ENCODE peak calls at places on chromosomes 3 and 15, in five cellular contexts. H, V, B, Q and P are unnamed samples.

GRCh38 chr3:134754768-134755559 is 40.1 kb upstream of the EPHB1 start:
- DNase-seq in V (no peak), Q (peak), H (peak), B (peak), P (peak)

GRCh38 chr15:67134577-67135492 is 69.4 kb downstream of the SMAD3 start:
- DNase-seq in B (no peak), Q (no peak), V (no peak), H (no peak), P (no peak)

GRCh38 chr15:63436872-63437375 is 55.3 kb upstream of the CA12 start:
- DNase-seq in H (peak), V (no peak), Q (peak), B (peak), P (peak)

GRCh38 chr3:108293858-108294257 is 2.5 kb upstream of the HHLA2 start:
- DNase-seq in H (no peak), Q (no peak), B (no peak), V (no peak), P (no peak)

GRCh38 chr3:59052803-59053411 is 3.1 kb upstream of the CFAP20DC start:
- DNase-seq in V (no peak), B (peak), Q (no peak), H (no peak), P (peak)

GRCh38 chr3:13708301-13708700 is 159.4 kb downstream of the FBLN2 start:
- DNase-seq in H (no peak), V (no peak), Q (no peak), B (no peak), P (no peak)

GRCh38 chr3:114217266-114217665 is 20.1 kb downstream of the ZNF80 start:
- DNase-seq in B (no peak), Q (no peak), V (no peak), H (no peak), P (no peak)

GRCh38 chr15:101172421-101173097 is 79.3 kb downstream of the CHSY1 start:
- DNase-seq in B (no peak), V (no peak), Q (no peak), H (no peak), P (peak)

GRCh38 chr15:81092559-81092902 is 41.5 kb upstream of the CFAP161 start:
- DNase-seq in V (no peak), H (peak), B (no peak), Q (peak), P (no peak)

GRCh38 chr3:183428140-183429023 is at the start of gene MCF2L2:
- DNase-seq in B (peak), H (peak), Q (peak), V (no peak), P (peak)

GRCh38 chr15:83784975-83785374 is 131.1 kb downstream of the ADAMTSL3 start:
- DNase-seq in V (no peak), B (no peak), H (no peak), Q (no peak), P (peak)

GRCh38 chr3:44184319-44184953 is 57.2 kb upstream of the TOPAZ1 start:
- DNase-seq in Q (no peak), V (no peak), H (no peak), B (peak), P (no peak)

GRCh38 chr3:52121459-52121795 is 32.8 kb downstream of the POC1A start:
- DNase-seq in Q (peak), B (no peak), H (no peak), V (no peak), P (no peak)

GRCh38 chr3:49311283-49311682 is 28.6 kb downstream of the USP4 start:
- DNase-seq in B (peak), V (no peak), Q (no peak), H (no peak), P (no peak)

GRCh38 chr3:117557469-117557868 is 847.9 kb downstream of the TUSC7 start:
- DNase-seq in V (no peak), H (no peak), B (no peak), Q (no peak), P (no peak)

GRCh38 chr3:46851364-46852328 is 11.6 kb downstream of the MYL3 start:
- DNase-seq in Q (no peak), V (no peak), B (no peak), H (no peak), P (no peak)

GRCh38 chr15:64356443-64357040 is 569 bp upstream of the CSNK1G1 start:
- DNase-seq in V (no peak), Q (no peak), H (peak), B (no peak), P (no peak)

GRCh38 chr3:39208463-39209055 is 16.2 kb upstream of the XIRP1 start:
- DNase-seq in Q (peak), B (peak), V (no peak), H (peak), P (peak)

GRCh38 chr15:79970921-79971434 is at the start of gene BCL2A1:
- DNase-seq in V (peak), Q (no peak), B (no peak), H (peak), P (peak)

GRCh38 chr15:69082041-69082502 is 67.6 kb downstream of the NOX5 start:
- DNase-seq in H (peak), V (no peak), B (no peak), Q (no peak), P (peak)

GRCh38 chr3:54531741-54532140 is 396.1 kb downstream of the LRTM1 start:
- DNase-seq in B (no peak), V (no peak), H (no peak), Q (no peak), P (no peak)

GRCh38 chr15:65981837-65982696 is 112.8 kb downstream of the RAB11A start:
- DNase-seq in B (peak), V (no peak), Q (no peak), H (no peak), P (no peak)

GRCh38 chr3:69309810-69310209 is 76.1 kb downstream of the FRMD4B start:
- DNase-seq in V (no peak), B (peak), Q (no peak), H (peak), P (peak)

GRCh38 chr15:64282701-64283100 is 73.3 kb downstream of the CSNK1G1 start:
- DNase-seq in V (no peak), H (peak), Q (no peak), B (no peak), P (no peak)

GRCh38 chr3:97932387-97932801 is 39.8 kb downstream of the RIOX2 start:
- DNase-seq in H (peak), Q (peak), B (no peak), V (no peak), P (peak)

DNA sequence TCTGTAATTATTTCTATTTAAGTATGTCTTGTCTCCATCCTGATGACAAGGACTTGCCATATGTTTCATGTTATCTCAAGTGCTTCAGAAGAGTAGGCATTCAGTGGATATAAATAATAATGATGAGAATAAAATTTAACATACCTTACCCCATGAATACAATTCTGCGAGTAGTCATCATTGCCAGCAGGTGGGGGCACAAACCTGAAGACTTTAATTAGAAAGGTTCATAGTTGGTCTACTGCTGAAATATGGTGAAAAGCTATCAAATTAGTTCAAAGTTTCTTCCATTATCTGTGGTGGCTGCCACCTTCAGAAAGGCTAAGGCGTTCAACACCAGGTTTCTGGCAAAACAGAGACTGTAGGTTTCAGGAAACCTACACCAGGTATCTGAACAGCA is 100.9 kb downstream of the P3H2 start:
- DNase-seq in V (no peak), H (no peak), Q (no peak), B (no peak), P (no peak)
- TF ChIP-seq CTCF in V (no peak), H (no peak), Q (no peak), B (no peak), P (no peak)

GRCh38 chr3:73043414-73043813 is 18.0 kb upstream of the EBLN2 start:
- DNase-seq in Q (no peak), B (no peak), H (no peak), V (no peak), P (no peak)

GRCh38 chr3:73046195-73046594 is 15.3 kb upstream of the EBLN2 start:
- DNase-seq in Q (no peak), V (no peak), H (no peak), B (peak), P (no peak)

GRCh38 chr3:73052857-73053256 is 8.6 kb upstream of the EBLN2 start:
- DNase-seq in H (no peak), Q (no peak), V (no peak), B (no peak), P (no peak)

GRCh38 chr3:73045391-73045790 is 16.1 kb upstream of the EBLN2 start:
- DNase-seq in B (no peak), Q (no peak), V (no peak), H (no peak), P (peak)

GRCh38 chr3:73049319-73049718 is 12.1 kb upstream of the EBLN2 start:
- DNase-seq in B (no peak), Q (no peak), H (no peak), V (no peak), P (no peak)
- TF ChIP-seq CTCF in B (no peak), Q (no peak), H (no peak), V (no peak), P (no peak)

DNA sequence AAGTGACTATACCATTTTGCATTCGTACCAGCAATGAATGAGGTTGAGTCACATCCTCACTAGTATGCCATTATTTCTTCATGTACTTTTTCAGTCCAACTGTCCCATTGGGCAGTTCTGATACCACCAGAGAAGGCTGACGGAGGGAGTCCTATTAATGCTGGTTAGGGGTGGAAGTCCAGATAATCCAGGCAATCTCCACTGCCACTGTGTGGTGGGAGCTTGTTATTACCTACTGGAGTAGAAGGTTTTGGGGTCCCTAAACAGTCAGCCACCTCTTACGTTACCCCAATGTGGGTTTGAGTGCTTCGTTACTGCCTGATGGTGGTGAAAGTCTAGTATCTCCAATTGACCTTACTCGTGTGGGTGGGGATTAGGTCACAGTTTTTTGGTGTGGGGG is 210.8 kb downstream of the DOCK3 start:
- DNase-seq in Q (no peak), V (no peak), B (peak), H (no peak), P (no peak)
- TF ChIP-seq CTCF in Q (peak), V (no peak), B (peak), H (no peak), P (no peak)

GRCh38 chr15:28884151-28884940 is 1.4 kb upstream of the APBA2 start:
- DNase-seq in Q (no peak), V (no peak), B (no peak), H (no peak), P (no peak)

GRCh38 chr15:28886431-28887343 is 913 bp downstream of the APBA2 start:
- DNase-seq in B (peak), H (no peak), V (no peak), Q (no peak), P (no peak)

GRCh38 chr15:28885289-28885629 is 515 bp upstream of the APBA2 start:
- DNase-seq in B (no peak), V (no peak), Q (no peak), H (no peak), P (no peak)

GRCh38 chr15:28887344-28888174 is 1.8 kb downstream of the APBA2 start:
- DNase-seq in V (no peak), B (no peak), H (no peak), Q (no peak), P (no peak)

GRCh38 chr15:28885630-28886430 is at the start of gene APBA2:
- DNase-seq in H (peak), B (peak), Q (no peak), V (no peak), P (peak)
- TF ChIP-seq CTCF in H (no peak), B (no peak), Q (no peak), V (peak), P (no peak)